ENCODE peak calls at places on chromosomes 16 and 17, in five cellular contexts. K is activated B cell treated with CpG ODN at 0.5 μM for 24 hours, T is lung, S is choroid plexus epithelial cell, W is left lung. F is an unnamed sample.

GRCh38 chr17:65504141-65504540 is 57.3 kb downstream of the AXIN2 start:
- DNase-seq in T (no peak), S (no peak), K (no peak), W (no peak), F (no peak)

GRCh38 chr17:7885357-7886226 is 3.0 kb upstream of the CHD3 start:
- DNase-seq in T (peak), K (peak), S (peak), W (peak), F (peak)

GRCh38 chr17:596763-597644 is 117.6 kb downstream of the VPS53 start:
- DNase-seq in S (peak), K (no peak), T (no peak), W (no peak), F (no peak)

GRCh38 chr16:19223235-19223847 is 55.3 kb downstream of the SYT17 start:
- DNase-seq in W (no peak), S (peak), T (no peak), K (no peak), F (no peak)

GRCh38 chr16:337975-338575 is 14.4 kb downstream of the AXIN1 start:
- DNase-seq in S (no peak), K (no peak), W (peak), T (no peak), F (no peak)

GRCh38 chr17:17435323-17435722 is 41.5 kb upstream of the MED9 start:
- DNase-seq in W (no peak), S (peak), T (no peak), K (no peak), F (no peak)

GRCh38 chr17:69525920-69526841 is 111.7 kb downstream of the MAP2K6 start:
- DNase-seq in W (no peak), S (peak), T (no peak), K (no peak), F (no peak)

GRCh38 chr17:15273141-15273793 is 8.1 kb upstream of the PMP22 start:
- DNase-seq in T (no peak), K (no peak), S (peak), W (no peak), F (no peak)

GRCh38 chr16:4767872-4768548 is 1.0 kb upstream of the ZNF500 start:
- DNase-seq in S (peak), W (no peak), T (no peak), K (no peak), F (no peak)

GRCh38 chr17:14019186-14019956 is 49.9 kb upstream of the COX10 start:
- DNase-seq in S (peak), K (no peak), T (no peak), W (no peak), F (no peak)

GRCh38 chr16:592518-593306 is 2.8 kb downstream of the RAB40C start:
- DNase-seq in S (peak), K (no peak), T (peak), W (peak), F (no peak)

GRCh38 chr16:73066927-73067670 is 19.2 kb upstream of the ZFHX3 start:
- DNase-seq in K (no peak), W (no peak), T (no peak), S (peak), F (no peak)

GRCh38 chr16:47143677-47144558 is at the start of gene NETO2:
- DNase-seq in S (peak), W (peak), K (peak), T (peak), F (peak)
- TF ChIP-seq CTCF in S (peak), W (peak), K (no peak), T (peak), F (no peak)

DNA sequence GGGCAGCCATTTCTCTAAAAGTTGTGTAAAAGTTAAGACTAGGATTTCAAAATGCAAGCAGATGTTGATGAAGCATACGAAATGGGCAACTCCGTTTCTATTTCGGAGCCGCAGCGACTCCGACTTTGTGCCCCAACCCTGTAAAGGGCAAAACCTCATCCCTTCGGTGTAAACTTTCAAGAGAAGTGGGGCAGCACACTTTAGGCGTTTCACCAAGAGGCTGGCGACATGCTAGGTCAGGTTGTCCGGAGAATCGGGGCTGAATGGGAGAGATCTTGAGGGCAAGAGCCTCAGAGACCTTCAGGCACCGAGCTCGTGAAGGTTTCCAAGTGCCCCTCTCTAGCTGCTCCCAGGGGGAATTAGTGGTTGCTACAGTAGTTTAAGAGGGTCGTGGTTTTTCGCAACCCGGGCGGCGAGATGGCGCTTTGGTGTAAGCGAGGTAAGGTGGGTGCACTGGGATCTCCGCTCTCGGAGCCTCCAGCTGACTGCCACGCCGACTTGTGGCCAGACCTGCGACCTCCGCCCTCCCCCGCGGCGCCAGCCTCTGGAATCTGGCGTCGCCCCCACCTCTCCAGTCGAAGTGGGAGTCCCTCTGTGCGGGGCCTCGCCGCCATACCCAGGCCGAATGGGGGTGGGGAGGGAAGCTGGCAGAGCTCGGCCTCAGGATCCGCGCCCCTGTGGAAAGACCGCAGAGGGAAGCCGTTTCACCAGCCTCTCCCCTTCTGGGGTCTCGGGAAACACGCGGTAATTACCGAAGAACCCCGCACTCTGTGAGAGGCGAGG is 979 bp upstream of the HEXIM2 start:
- DNase-seq in K (peak), W (peak), S (peak), T (peak), F (peak)
- TF ChIP-seq CTCF in K (no peak), W (no peak), S (peak), T (no peak), F (no peak)

GRCh38 chr16:66511615-66512500 is 38.1 kb downstream of the TK2 start:
- DNase-seq in T (no peak), S (peak), W (peak), K (no peak), F (no peak)
- TF ChIP-seq CTCF in T (no peak), S (peak), W (no peak), K (no peak), F (no peak)

DNA sequence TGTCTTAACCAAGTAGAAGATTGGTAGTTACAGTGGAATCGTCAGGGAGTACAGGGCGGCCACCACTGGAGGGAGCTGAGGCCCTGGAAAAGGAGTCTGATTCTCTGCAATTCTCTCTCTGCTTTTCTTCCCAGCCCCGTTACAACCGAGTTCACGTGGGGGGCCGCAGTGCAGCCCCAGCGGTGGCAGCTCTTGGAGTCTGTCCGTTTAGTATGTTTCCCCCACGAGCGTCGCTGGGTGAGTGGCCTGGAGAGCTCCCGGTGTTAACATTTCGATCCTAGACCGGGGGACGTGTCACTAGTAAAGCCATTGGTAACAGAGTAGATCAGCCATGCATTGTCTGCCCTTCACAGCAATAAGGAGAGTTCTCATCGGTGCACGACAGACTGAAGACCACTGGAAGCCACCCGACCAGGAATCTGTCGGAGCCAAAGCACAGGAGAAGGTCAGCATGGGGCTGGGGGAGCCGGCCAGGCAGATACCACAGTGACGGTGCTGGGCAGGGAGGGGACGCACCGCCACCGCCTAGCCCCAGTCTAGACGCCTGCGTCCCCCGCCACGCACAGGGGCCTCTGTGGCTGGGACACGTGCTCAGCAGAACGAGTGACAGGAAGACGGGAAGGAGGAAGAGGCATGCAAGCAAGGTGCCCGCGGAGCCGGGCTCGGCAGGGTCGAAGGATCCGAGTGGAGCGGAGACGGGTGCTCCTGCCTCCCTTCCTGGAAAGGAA is 15.7 kb downstream of the SLC16A3 start:
- DNase-seq in T (no peak), W (peak), K (no peak), S (peak), F (no peak)
- TF ChIP-seq CTCF in T (no peak), W (no peak), K (no peak), S (peak), F (peak)

GRCh38 chr17:57986841-57987581 is 1.0 kb downstream of the VEZF1 start:
- DNase-seq in S (peak), K (peak), W (peak), T (peak), F (no peak)

GRCh38 chr17:57989011-57989345 is 924 bp upstream of the VEZF1 start:
- DNase-seq in T (no peak), K (no peak), W (no peak), S (peak), F (no peak)

GRCh38 chr17:57985675-57985974 is 2.4 kb downstream of the VEZF1 start:
- DNase-seq in S (peak), W (no peak), K (no peak), T (no peak), F (no peak)

GRCh38 chr17:57988301-57989010 is 402 bp upstream of the VEZF1 start:
- DNase-seq in K (peak), S (peak), T (peak), W (peak), F (no peak)

GRCh38 chr17:57987582-57988300 is at the start of gene VEZF1:
- DNase-seq in K (no peak), S (peak), W (peak), T (peak), F (peak)
- TF ChIP-seq CTCF in K (no peak), S (no peak), W (no peak), T (no peak), F (no peak)

GRCh38 chr17:50037321-50038107 is 18.4 kb upstream of the ITGA3 start:
- DNase-seq in W (peak), T (peak), S (peak), K (no peak), F (no peak)
- TF ChIP-seq CTCF in W (no peak), T (no peak), S (no peak), K (no peak), F (no peak)

F was measured in CD4-positive, alpha-beta T cell.